ENCODE peak calls at places on chromosomes 5 and 9, in four cellular contexts. S is glomerular endothelial cell, O is non-pigmented ciliary epithelial cell, K is NCI-H226. D is an unnamed sample.
A peak's percentile ranks its signal among the peaks of the same experiment; 100 is the strongest.

GRCh38 chr5:173094012-173094661 is 38.0 kb downstream of the CREBRF start:
- DNase-seq in S (peak; percentile 73), O (peak; percentile 72), K (peak; percentile 84), D (peak; percentile 12)

GRCh38 chr5:103582364-103582763 is 19.8 kb upstream of the NUDT12 start:
- DNase-seq in S (peak; percentile 18), O (no peak), K (peak; percentile 33), D (peak; percentile 67)

GRCh38 chr5:83764101-83764500 is 43.4 kb upstream of the HAPLN1 start:
- DNase-seq in S (no peak), O (no peak), K (no peak), D (no peak)

GRCh38 chr9:115687356-115687755 is 466.2 kb upstream of the PAPPA start:
- DNase-seq in S (no peak), O (no peak), K (no peak), D (no peak)

GRCh38 chr5:148904440-148904839 is 78.0 kb downstream of the ADRB2 start:
- DNase-seq in S (no peak), O (no peak), K (no peak), D (no peak)

GRCh38 chr5:134917070-134917831 is 12.3 kb downstream of the PCBD2 start:
- DNase-seq in S (no peak), O (no peak), K (no peak), D (no peak)

GRCh38 chr9:37839491-37840461 is 39.2 kb downstream of the DCAF10 start:
- DNase-seq in S (no peak), O (no peak), K (peak; percentile 62), D (no peak)

GRCh38 chr5:92147792-92148191 is 764.7 kb upstream of the ARRDC3 start:
- DNase-seq in S (no peak), O (no peak), K (no peak), D (no peak)

GRCh38 chr9:130682490-130683121 is 11.0 kb upstream of the EXOSC2 start:
- DNase-seq in S (no peak), O (no peak), K (peak; percentile 60), D (peak; percentile 79)

GRCh38 chr5:113367586-113367985 is 67.2 kb downstream of the TSSK1B start:
- DNase-seq in S (no peak), O (no peak), K (peak; percentile 72), D (no peak)

GRCh38 chr5:73378070-73378469 is 70.5 kb downstream of the FOXD1 start:
- DNase-seq in S (no peak), O (no peak), K (no peak), D (no peak)

GRCh38 chr9:105392531-105392930 is 55.3 kb upstream of the FSD1L start:
- DNase-seq in S (no peak), O (no peak), K (no peak), D (no peak)

GRCh38 chr5:127216906-127217675 is 73.5 kb upstream of the MEGF10 start:
- DNase-seq in S (no peak), O (no peak), K (no peak), D (no peak)

GRCh38 chr5:90134381-90134780 is 275.2 kb downstream of the CETN3 start:
- DNase-seq in S (no peak), O (no peak), K (no peak), D (no peak)

GRCh38 chr5:96567188-96567587 is 95.0 kb upstream of the CAST start:
- DNase-seq in S (no peak), O (no peak), K (peak; percentile 91), D (peak; percentile 50)

GRCh38 chr5:149938272-149938671 is 6.3 kb downstream of the PDE6A start:
- DNase-seq in S (no peak), O (no peak), K (peak; percentile 93), D (no peak)

GRCh38 chr9:37904647-37905505 is 949 bp upstream of the SLC25A51 start:
- DNase-seq in S (no peak), O (no peak), K (no peak), D (no peak)

GRCh38 chr5:134738963-134739661 is 764 bp downstream of the CAMLG start:
- DNase-seq in S (no peak), O (no peak), K (peak; percentile 14), D (peak; percentile 66)

GRCh38 chr5:176364765-176365662 is at the start of gene ARL10:
- DNase-seq in S (no peak), O (no peak), K (no peak), D (peak; percentile 48)

GRCh38 chr5:956178-956761 is 52.3 kb upstream of the NKD2 start:
- DNase-seq in S (no peak), O (no peak), K (no peak), D (no peak)

GRCh38 chr9:122827759-122828090 is 663 bp downstream of the PDCL start:
- DNase-seq in S (no peak), O (no peak), K (no peak), D (peak; percentile 48)

GRCh38 chr5:39266442-39266841 is 47.1 kb upstream of the FYB1 start:
- DNase-seq in S (no peak), O (no peak), K (no peak), D (no peak)

GRCh38 chr9:128251701-128252100 is 24.1 kb downstream of the GOLGA2 start:
- DNase-seq in S (no peak), O (no peak), K (no peak), D (no peak)

GRCh38 chr5:134577796-134578577 is 52.5 kb downstream of the JADE2 start:
- DNase-seq in S (no peak), O (no peak), K (peak; percentile 60), D (peak; percentile 61)